ENCODE peak calls at places on chromosomes 4 and X, in four cellular contexts. C is HepG2, S is GM12878, V is K562. O is an unnamed sample.

GRCh38 chr4:141074098-141074878 is 59.0 kb downstream of the RNF150 start:
- DNase-seq in S (no peak), C (no peak), V (no peak), O (no peak)

GRCh38 chr4:174865418-174865985 is 36.5 kb upstream of the GLRA3 start:
- DNase-seq in V (no peak), S (no peak), C (no peak), O (no peak)

GRCh38 chr4:53693408-53693807 is 102.1 kb upstream of the LNX1 start:
- DNase-seq in V (no peak), C (no peak), S (no peak), O (no peak)

GRCh38 chr4:71938776-71939175 is 93.0 kb upstream of the NPFFR2 start:
- DNase-seq in S (no peak), V (no peak), C (no peak), O (no peak)

GRCh38 chrX:152821145-152821765 is 9.3 kb downstream of the CETN2 start:
- DNase-seq in S (no peak), V (peak), C (peak), O (peak)

GRCh38 chrX:74178536-74178935 is 125.4 kb upstream of the ZCCHC13 start:
- DNase-seq in C (no peak), V (no peak), S (no peak), O (peak)

GRCh38 chrX:136065044-136065671 is 79.9 kb downstream of the SLC9A6 start:
- DNase-seq in V (no peak), C (peak), S (no peak), O (no peak)

GRCh38 chrX:118484216-118484903 is 11.3 kb upstream of the DOCK11 start:
- DNase-seq in C (no peak), S (no peak), V (no peak), O (no peak)

GRCh38 chrX:125203737-125204578 is 115.7 kb upstream of the TEX13C start:
- DNase-seq in S (no peak), V (peak), C (no peak), O (peak)

GRCh38 chrX:94455782-94456181 is 781.8 kb downstream of the FAM133A start:
- DNase-seq in C (no peak), V (no peak), S (no peak), O (no peak)

GRCh38 chr4:82381235-82381634 is 7.4 kb upstream of the HNRNPD start:
- DNase-seq in C (no peak), S (no peak), V (no peak), O (no peak)

GRCh38 chr4:43587746-43588145 is 695.2 kb downstream of the GRXCR1 start:
- DNase-seq in S (no peak), C (no peak), V (no peak), O (no peak)

GRCh38 chr4:168386002-168386401 is 67.5 kb upstream of the DDX60 start:
- DNase-seq in V (no peak), S (no peak), C (no peak), O (no peak)

GRCh38 chr4:100547541-100548208 is 29.9 kb upstream of the EMCN start:
- DNase-seq in V (no peak), S (no peak), C (peak), O (peak)

GRCh38 chr4:99507762-99508161 is 3.1 kb upstream of the C4orf17 start:
- DNase-seq in V (no peak), C (no peak), S (no peak), O (no peak)

GRCh38 chr4:55781809-55782208 is 37.8 kb upstream of the EXOC1L start:
- DNase-seq in V (no peak), C (no peak), S (no peak), O (no peak)

GRCh38 chrX:53280703-53281320 is 572 bp downstream of the IQSEC2 start:
- DNase-seq in C (no peak), S (no peak), V (no peak), O (no peak)

GRCh38 chrX:116873678-116874077 is 410.9 kb upstream of the CT83 start:
- DNase-seq in V (no peak), C (no peak), S (no peak), O (no peak)

GRCh38 chr4:138013625-138014024 is 228.5 kb downstream of the SLC7A11 start:
- DNase-seq in V (no peak), C (no peak), S (no peak), O (no peak)

GRCh38 chr4:152723236-152723635 is 43.4 kb upstream of the TMEM154 start:
- DNase-seq in S (no peak), C (no peak), V (no peak), O (no peak)

GRCh38 chrX:133461226-133461625 is 45.9 kb upstream of the GPC4 start:
- DNase-seq in S (no peak), C (no peak), V (no peak), O (no peak)

GRCh38 chrX:71178908-71179307 is 34.3 kb downstream of the NLGN3 start:
- DNase-seq in S (peak), V (peak), C (peak), O (peak)

GRCh38 chrX:17559728-17560379 is 177.4 kb upstream of the SCML1 start:
- DNase-seq in S (no peak), C (no peak), V (no peak), O (no peak)

GRCh38 chrX:150664290-150664689 is 28.9 kb upstream of the MTMR1 start:
- DNase-seq in S (no peak), C (no peak), V (no peak), O (no peak)

GRCh38 chrX:34585561-34585960 is 71.5 kb downstream of the TMEM47 start:
- DNase-seq in V (no peak), C (no peak), S (no peak), O (no peak)

GRCh38 chr4:8915201-8916200 is 43.9 kb upstream of the HMX1 start:
- DNase-seq in V (no peak), S (no peak), C (no peak), O (no peak)

GRCh38 chrX:9515973-9516538 is 51.2 kb downstream of the TBL1X start:
- DNase-seq in V (peak), C (no peak), S (no peak), O (no peak)

GRCh38 chr4:140233811-140234696 is 80.1 kb upstream of the MAML3 start:
- DNase-seq in C (no peak), V (no peak), S (no peak), O (no peak)

GRCh38 chr4:178037459-178038214 is 595.4 kb upstream of the AGA start:
- DNase-seq in V (peak), C (no peak), S (no peak), O (no peak)

GRCh38 chrX:50183891-50184290 is 16.9 kb downstream of the AKAP4 start:
- DNase-seq in V (no peak), C (no peak), S (no peak), O (no peak)

GRCh38 chrX:154482786-154483185 is 3.6 kb downstream of the UBL4A start:
- DNase-seq in C (no peak), S (no peak), V (no peak), O (no peak)

GRCh38 chrX:27597506-27597905 is 7.4 kb downstream of the DCAF8L2 start:
- DNase-seq in S (no peak), C (no peak), V (no peak), O (no peak)

GRCh38 chrX:1496076-1496475 is 40.9 kb downstream of the P2RY8 start:
- DNase-seq in V (no peak), C (no peak), S (no peak), O (no peak)

GRCh38 chrX:15929231-15929630 is 74.6 kb upstream of the AP1S2 start:
- DNase-seq in C (no peak), S (no peak), V (no peak), O (no peak)

GRCh38 chr4:102638621-102639020 is 122.1 kb downstream of the MANBA start:
- DNase-seq in C (no peak), V (no peak), S (no peak), O (no peak)

GRCh38 chr4:102639602-102640001 is 121.2 kb downstream of the MANBA start:
- DNase-seq in V (no peak), C (no peak), S (no peak), O (no peak)

GRCh38 chr4:102640669-102641068 is 120.1 kb downstream of the MANBA start:
- DNase-seq in V (no peak), C (no peak), S (no peak), O (no peak)

GRCh38 chr4:102642571-102643298 is 118.0 kb downstream of the MANBA start:
- DNase-seq in C (no peak), S (no peak), V (no peak), O (no peak)

GRCh38 chr4:102641796-102642195 is 119.0 kb downstream of the MANBA start:
- DNase-seq in C (no peak), V (no peak), S (no peak), O (no peak)
- TF ChIP-seq CREM in C (no peak), V (no peak), S (no peak), O (no peak)

DNA sequence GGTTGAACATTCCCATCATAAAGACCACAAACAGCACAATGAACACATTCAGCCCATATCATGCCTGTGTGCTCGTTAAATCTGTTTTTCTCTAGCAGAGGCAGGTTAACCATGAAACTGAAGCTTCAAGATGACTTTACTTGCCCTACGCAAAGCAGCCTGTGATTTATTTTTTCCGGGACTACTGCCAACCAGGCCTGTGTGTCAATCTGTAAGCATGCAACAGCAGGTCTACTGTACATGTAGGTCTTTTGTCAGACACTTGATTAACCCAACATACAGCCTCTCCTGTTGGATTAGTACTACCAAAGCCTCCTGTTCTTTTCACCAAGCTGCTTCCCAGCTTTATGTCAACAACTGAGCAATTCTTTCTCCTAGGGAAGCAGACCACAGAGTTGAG is 85.5 kb upstream of the ACSL1 start:
- DNase-seq in C (no peak), V (no peak), S (no peak), O (no peak)
- TF ChIP-seq CREM in C (no peak), V (no peak), S (no peak), O (no peak)

GRCh38 chr4:124948976-124949597 is 236.6 kb upstream of the ANKRD50 start:
- DNase-seq in C (no peak), S (no peak), V (no peak), O (no peak)
- TF ChIP-seq CREM in C (no peak), S (no peak), V (no peak), O (no peak)

DNA sequence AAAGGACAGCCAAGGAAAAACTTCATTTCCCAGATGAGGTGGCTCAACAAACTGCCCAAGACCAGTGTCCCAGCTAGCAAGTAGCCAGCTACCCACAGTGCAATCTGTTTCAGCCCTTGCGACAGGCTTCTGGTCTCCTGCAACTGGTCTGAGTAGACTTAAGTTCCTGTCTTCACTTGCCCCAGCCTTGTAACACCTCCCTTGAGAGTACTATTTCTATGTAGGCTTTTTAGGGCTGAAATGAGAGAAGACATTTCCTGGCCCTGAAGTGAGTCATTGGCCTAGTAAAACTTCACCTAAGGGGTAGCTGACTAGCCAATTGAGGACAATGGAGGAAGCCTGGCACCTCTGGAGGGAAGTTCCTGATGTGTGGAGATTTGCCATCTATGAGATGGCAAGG is 80.1 kb upstream of the STIM2 start:
- DNase-seq in C (no peak), V (no peak), S (no peak), O (no peak)
- TF ChIP-seq CREM in C (no peak), V (no peak), S (no peak), O (no peak)

GRCh38 chrX:49079489-49080428 is at the start of gene WDR45:
- DNase-seq in C (peak), S (peak), V (peak), O (peak)
- TF ChIP-seq CREM in C (peak), S (peak), V (peak), O (no peak)

DNA sequence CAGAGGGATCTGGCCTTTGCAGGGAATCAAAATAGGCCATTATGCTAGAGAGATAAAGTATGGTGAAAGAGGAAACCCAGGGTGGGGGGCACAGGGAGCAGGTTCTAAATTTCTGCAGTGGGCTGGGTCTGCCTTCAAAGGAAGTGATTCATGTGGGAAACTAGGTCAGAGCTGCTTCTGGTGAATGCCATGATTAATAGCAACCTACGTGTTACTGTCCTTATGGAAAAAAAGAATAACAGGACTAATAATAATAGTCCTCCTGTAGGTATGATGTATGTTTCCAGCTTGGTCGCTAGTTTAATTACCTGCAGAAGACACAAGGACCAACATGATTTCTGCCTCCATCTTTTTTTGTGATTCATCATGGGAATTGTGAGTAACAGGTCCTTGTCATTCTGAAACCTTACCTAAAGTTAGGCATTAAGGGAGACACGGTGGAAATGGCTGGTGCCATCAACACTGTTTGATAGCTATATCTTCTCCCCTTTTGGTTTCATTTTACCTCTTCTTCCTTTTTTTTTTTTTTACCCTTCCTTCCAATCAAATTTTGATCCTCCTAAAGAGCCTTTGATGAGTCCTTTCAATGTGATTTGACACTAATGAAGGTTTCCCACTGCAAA is 180.4 kb downstream of the CPEB2 start:
- DNase-seq in C (no peak), S (no peak), V (no peak), O (no peak)
- TF ChIP-seq CREM in C (no peak), S (no peak), V (no peak), O (no peak)

GRCh38 chr4:25970691-25971427 is 56.8 kb downstream of the SMIM20 start:
- DNase-seq in C (peak), V (no peak), S (no peak), O (no peak)

GRCh38 chr4:25973346-25973745 is 59.3 kb downstream of the SMIM20 start:
- DNase-seq in C (no peak), V (no peak), S (no peak), O (no peak)

GRCh38 chr4:25969374-25969773 is 55.4 kb downstream of the SMIM20 start:
- DNase-seq in C (no peak), S (no peak), V (peak), O (no peak)

GRCh38 chr4:25966171-25966570 is 52.2 kb downstream of the SMIM20 start:
- DNase-seq in C (no peak), V (no peak), S (no peak), O (no peak)

DNA sequence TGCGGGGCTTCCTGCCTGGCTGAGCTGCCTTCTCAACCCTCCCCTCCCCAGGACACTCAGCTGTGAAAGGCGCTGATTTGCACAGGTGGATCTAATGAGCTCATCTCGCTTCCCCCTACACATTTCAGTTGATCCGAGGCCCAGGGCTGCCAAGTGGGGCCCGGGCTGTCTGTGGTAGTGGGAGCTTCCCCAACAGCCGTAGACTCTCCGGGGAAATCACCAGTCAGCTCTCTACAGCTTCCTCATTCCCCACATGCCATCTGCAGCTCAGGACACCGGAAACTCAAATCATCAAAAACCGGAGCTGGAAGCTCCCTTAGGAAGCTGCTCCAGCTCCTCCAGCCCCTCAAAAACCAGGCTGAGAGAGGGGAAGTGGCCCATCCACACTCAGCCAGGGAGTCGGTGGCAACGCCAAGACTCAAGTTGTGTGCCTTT is 56.2 kb downstream of the SMIM20 start:
- DNase-seq in V (no peak), C (no peak), S (no peak), O (no peak)
- TF ChIP-seq CREM in V (no peak), C (no peak), S (no peak), O (no peak)

O was measured in WTC11.